ENCODE peak calls at places on chromosomes 5 and 9, in eight cellular contexts. V, F, H, G, U, L, Y and X are unnamed samples.

GRCh38 chr9:99680191-99680590 is 141.5 kb upstream of the NR4A3 start:
- DNase-seq in H (no peak), Y (no peak), L (no peak), V (no peak), U (peak), F (no peak), G (no peak), X (no peak)

GRCh38 chr9:2169035-2169434 is 153.9 kb downstream of the SMARCA2 start:
- DNase-seq in V (no peak), G (no peak), F (no peak), U (no peak), H (no peak), Y (no peak), L (no peak), X (no peak)

GRCh38 chr5:72231989-72232703 is 87.9 kb downstream of the MRPS27 start:
- DNase-seq in H (no peak), Y (no peak), L (no peak), F (peak), V (no peak), U (no peak), G (no peak), X (no peak)

GRCh38 chr5:78698218-78698751 is 49.7 kb upstream of the LHFPL2 start:
- DNase-seq in V (no peak), L (no peak), U (peak), G (no peak), F (no peak), Y (no peak), H (no peak), X (no peak)

GRCh38 chr5:106877881-106878280 is 792.9 kb downstream of the EFNA5 start:
- DNase-seq in H (no peak), L (no peak), F (no peak), U (no peak), Y (no peak), V (no peak), G (no peak), X (no peak)

GRCh38 chr9:22415941-22416691 is 30.5 kb upstream of the DMRTA1 start:
- DNase-seq in L (no peak), V (no peak), F (no peak), G (no peak), Y (no peak), U (no peak), H (no peak), X (no peak)

GRCh38 chr5:174239718-174240117 is 194.2 kb downstream of the NSG2 start:
- DNase-seq in G (no peak), V (no peak), H (no peak), F (no peak), U (no peak), L (no peak), Y (no peak), X (no peak)

GRCh38 chr9:132341177-132341840 is 13.5 kb downstream of the SETX start:
- DNase-seq in U (no peak), V (no peak), H (peak), F (no peak), Y (no peak), L (no peak), G (no peak), X (no peak)

GRCh38 chr9:131149678-131150033 is 24.3 kb downstream of the NUP214 start:
- DNase-seq in F (no peak), H (no peak), G (no peak), Y (no peak), U (no peak), L (no peak), V (no peak), X (no peak)

GRCh38 chr9:90857103-90857502 is 55.5 kb downstream of the SYK start:
- DNase-seq in Y (no peak), G (no peak), L (no peak), F (no peak), H (no peak), V (no peak), U (no peak), X (no peak)

GRCh38 chr9:133730994-133731715 is 7.0 kb downstream of the SARDH start:
- DNase-seq in G (no peak), F (no peak), H (no peak), Y (no peak), V (peak), L (no peak), U (no peak), X (peak)

GRCh38 chr9:100324594-100325200 is 28.0 kb downstream of the TEX10 start:
- DNase-seq in U (peak), V (no peak), H (peak), G (peak), F (peak), Y (no peak), L (no peak), X (no peak)

GRCh38 chr5:15992918-15993317 is 186.7 kb downstream of the MARCHF11 start:
- DNase-seq in L (no peak), V (no peak), U (peak), G (no peak), Y (no peak), H (no peak), F (no peak), X (no peak)

GRCh38 chr9:107750741-107751521 is 261.4 kb upstream of the KLF4 start:
- DNase-seq in H (peak), G (no peak), Y (no peak), F (peak), V (no peak), U (peak), L (no peak), X (peak)

GRCh38 chr9:23754551-23754950 is 71.5 kb downstream of the ELAVL2 start:
- DNase-seq in V (no peak), H (no peak), U (no peak), G (no peak), Y (no peak), F (no peak), L (no peak), X (no peak)

GRCh38 chr5:166596043-166596442 is 1695.4 kb upstream of the WWC1 start:
- DNase-seq in G (no peak), Y (no peak), H (no peak), L (no peak), F (no peak), U (no peak), V (no peak), X (no peak)

GRCh38 chr9:13279284-13280162 is at the start of gene MPDZ:
- DNase-seq in V (no peak), U (peak), F (no peak), Y (no peak), G (peak), H (peak), L (no peak), X (peak)

GRCh38 chr9:91558879-91559278 is 135.2 kb upstream of the NFIL3 start:
- DNase-seq in H (no peak), V (no peak), G (no peak), Y (no peak), F (peak), L (no peak), U (peak), X (no peak)

GRCh38 chr9:120443489-120443888 is 136.5 kb downstream of the CDK5RAP2 start:
- DNase-seq in F (no peak), U (peak), L (no peak), Y (no peak), G (no peak), V (no peak), H (no peak), X (no peak)

GRCh38 chr5:135660826-135661555 is 82.2 kb upstream of the CXCL14 start:
- DNase-seq in G (peak), V (no peak), U (no peak), H (no peak), F (no peak), L (no peak), Y (no peak), X (peak)

GRCh38 chr9:1979815-1980367 is 35.3 kb upstream of the SMARCA2 start:
- DNase-seq in H (no peak), Y (no peak), G (no peak), F (peak), U (peak), L (no peak), V (no peak), X (no peak)

GRCh38 chr5:125232779-125233230 is 486.4 kb upstream of the ZNF608 start:
- DNase-seq in G (no peak), U (peak), L (no peak), V (no peak), H (no peak), Y (no peak), F (no peak), X (no peak)

GRCh38 chr9:107208121-107208520 is 75.0 kb upstream of the RAD23B start:
- DNase-seq in F (no peak), Y (no peak), H (no peak), V (no peak), U (peak), L (no peak), G (no peak), X (no peak)

GRCh38 chr5:8525835-8526234 is 656.9 kb downstream of the MTRR start:
- DNase-seq in G (no peak), Y (no peak), H (no peak), F (no peak), L (no peak), U (no peak), V (no peak), X (no peak)

GRCh38 chr9:114902773-114903589 is 27.4 kb downstream of the TNFSF8 start:
- DNase-seq in U (no peak), Y (no peak), F (no peak), G (no peak), V (peak), L (peak), H (no peak), X (peak)

GRCh38 chr5:152532714-152533113 is 127.6 kb upstream of the NMUR2 start:
- DNase-seq in G (peak), U (peak), L (no peak), V (no peak), F (peak), Y (no peak), H (peak), X (no peak)